ENCODE peak calls at places on chromosomes 16 and 17, in five cellular contexts. F is HepG2, N is A549, O is GM12878, C is K562. I is an unnamed sample.

GRCh38 chr17:5780476-5780875 is 196.2 kb upstream of the NLRP1 start:
- DNase-seq in C (peak), F (no peak), O (no peak), N (no peak), I (no peak)

GRCh38 chr17:41547921-41548843 is 20.1 kb upstream of the KRT19 start:
- DNase-seq in C (peak), O (no peak), N (peak), F (no peak), I (peak)

GRCh38 chr16:53726625-53727024 is 22.7 kb downstream of the FTO start:
- DNase-seq in C (no peak), O (no peak), F (peak), N (no peak), I (no peak)

GRCh38 chr16:73268311-73268997 is 220.5 kb upstream of the ZFHX3 start:
- DNase-seq in N (peak), F (peak), C (no peak), O (no peak), I (peak)

GRCh38 chr16:72131036-72131435 is 37.4 kb downstream of the DHX38 start:
- DNase-seq in C (no peak), O (no peak), F (no peak), N (no peak), I (no peak)

GRCh38 chr16:86411878-86412277 is 98.4 kb upstream of the FOXF1 start:
- DNase-seq in F (no peak), C (no peak), O (no peak), N (no peak), I (no peak)

GRCh38 chr16:25614836-25615235 is 76.9 kb upstream of the HS3ST4 start:
- DNase-seq in N (no peak), C (no peak), F (no peak), O (no peak), I (no peak)

GRCh38 chr17:83029571-83029970 is 49.8 kb upstream of the METRNL start:
- DNase-seq in C (no peak), O (no peak), N (no peak), F (no peak), I (no peak)

GRCh38 chr17:36602924-36603384 is 1.6 kb downstream of the MRM1 start:
- DNase-seq in F (peak), O (peak), C (peak), N (peak), I (peak)

GRCh38 chr16:10332775-10333174 is 53.1 kb upstream of the ATF7IP2 start:
- DNase-seq in C (no peak), F (no peak), O (no peak), N (no peak), I (no peak)

GRCh38 chr17:37792787-37793186 is 47.9 kb upstream of the HNF1B start:
- DNase-seq in N (no peak), C (no peak), F (no peak), O (no peak), I (no peak)

GRCh38 chr17:82216301-82217119 is 3.9 kb upstream of the CCDC57 start:
- DNase-seq in F (peak), O (peak), N (no peak), C (no peak), I (no peak)

GRCh38 chr16:21023509-21024202 is 123.1 kb downstream of the LYRM1 start:
- DNase-seq in F (no peak), N (no peak), C (no peak), O (no peak), I (no peak)

GRCh38 chr17:74133726-74134125 is 69.8 kb upstream of the RPL38 start:
- DNase-seq in O (no peak), C (no peak), F (no peak), N (no peak), I (no peak)

GRCh38 chr17:74135391-74136167 is 67.9 kb upstream of the RPL38 start:
- DNase-seq in N (no peak), O (no peak), C (no peak), F (no peak), I (no peak)

GRCh38 chr17:74132354-74132753 is 71.1 kb upstream of the RPL38 start:
- DNase-seq in O (no peak), N (no peak), C (no peak), F (no peak), I (no peak)

GRCh38 chr17:74137416-74137815 is 66.1 kb upstream of the RPL38 start:
- DNase-seq in C (no peak), O (no peak), F (no peak), N (no peak), I (no peak)

DNA sequence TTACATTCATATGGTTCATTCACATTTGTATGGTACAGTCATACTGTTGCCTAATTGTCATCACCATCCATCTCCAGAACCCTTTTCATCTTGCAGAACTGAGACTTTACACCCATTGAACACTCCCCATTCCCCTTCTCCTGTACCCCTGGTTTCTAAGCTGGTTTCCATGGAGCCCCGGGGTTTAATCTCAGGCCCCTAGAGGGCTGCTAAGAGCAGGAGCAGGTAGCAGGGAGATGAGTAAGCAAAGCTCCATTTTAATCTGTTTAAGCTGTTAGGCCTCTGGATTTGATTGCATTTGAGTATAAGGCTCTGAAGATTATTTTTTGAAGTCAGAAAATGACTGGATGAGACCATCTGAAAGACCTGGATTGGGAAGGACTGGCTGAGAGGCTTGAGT is 68.5 kb upstream of the RPL38 start:
- DNase-seq in C (no peak), F (no peak), O (no peak), N (no peak), I (no peak)
- TF ChIP-seq ESRRA in C (no peak), F (no peak), O (no peak), N (no peak), I (no peak)

GRCh38 chr16:77715145-77715544 is 7.2 kb upstream of the NUDT7 start:
- DNase-seq in C (no peak), N (no peak), O (no peak), F (no peak), I (no peak)

GRCh38 chr16:77711775-77712174 is 10.5 kb upstream of the NUDT7 start:
- DNase-seq in O (no peak), N (no peak), F (peak), C (no peak), I (no peak)
- TF ChIP-seq ESRRA in O (no peak), N (no peak), F (no peak), C (no peak), I (no peak)

DNA sequence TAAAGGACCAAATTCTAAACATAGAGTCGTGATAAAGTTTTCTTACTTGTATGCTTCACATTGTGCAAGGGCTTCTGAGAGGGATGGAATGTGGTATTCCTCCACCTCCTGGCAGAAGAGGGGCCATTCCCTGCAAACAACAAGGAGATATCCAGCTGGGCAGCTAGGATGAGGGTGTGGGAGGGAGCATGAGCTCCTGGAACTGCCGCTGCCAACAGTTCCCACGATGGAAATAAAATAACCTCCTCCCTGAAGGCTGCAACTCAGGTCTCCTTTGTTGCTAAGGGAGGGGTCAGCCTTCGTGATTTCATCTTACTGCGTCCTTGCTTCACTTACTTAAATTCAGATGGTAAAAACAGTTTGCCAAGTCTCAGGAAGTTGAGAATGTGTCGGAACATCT is 15.6 kb downstream of the PLEKHG4 start:
- DNase-seq in C (no peak), F (no peak), N (no peak), O (no peak), I (no peak)
- TF ChIP-seq ESRRA in C (no peak), F (no peak), N (no peak), O (no peak), I (no peak)

GRCh38 chr17:60637683-60638082 is 37.7 kb downstream of the PPM1D start:
- DNase-seq in O (no peak), C (no peak), F (no peak), N (no peak), I (no peak)

GRCh38 chr17:60641810-60642220 is 35.8 kb upstream of the BCAS3 start:
- DNase-seq in N (peak), F (peak), O (no peak), C (peak), I (peak)

GRCh38 chr17:60641126-60641525 is 36.5 kb upstream of the BCAS3 start:
- DNase-seq in O (no peak), C (no peak), N (no peak), F (no peak), I (no peak)

GRCh38 chr17:60639019-60639330 is 38.7 kb upstream of the BCAS3 start:
- DNase-seq in F (no peak), O (no peak), N (no peak), C (no peak), I (no peak)

GRCh38 chr17:60640503-60640902 is 37.1 kb upstream of the BCAS3 start:
- DNase-seq in O (no peak), F (peak), N (peak), C (no peak), I (no peak)
- TF ChIP-seq ESRRA in O (no peak), F (no peak), N (no peak), C (no peak), I (no peak)

GRCh38 chr17:19461681-19462080 is 50.6 kb downstream of the RNF112 start:
- DNase-seq in N (no peak), F (no peak), O (no peak), C (no peak), I (no peak)

GRCh38 chr17:19460695-19461094 is 49.7 kb downstream of the RNF112 start:
- DNase-seq in N (no peak), O (no peak), C (no peak), F (no peak), I (no peak)

GRCh38 chr17:19461139-19461538 is 50.1 kb downstream of the RNF112 start:
- DNase-seq in C (no peak), F (no peak), O (peak), N (no peak), I (peak)

DNA sequence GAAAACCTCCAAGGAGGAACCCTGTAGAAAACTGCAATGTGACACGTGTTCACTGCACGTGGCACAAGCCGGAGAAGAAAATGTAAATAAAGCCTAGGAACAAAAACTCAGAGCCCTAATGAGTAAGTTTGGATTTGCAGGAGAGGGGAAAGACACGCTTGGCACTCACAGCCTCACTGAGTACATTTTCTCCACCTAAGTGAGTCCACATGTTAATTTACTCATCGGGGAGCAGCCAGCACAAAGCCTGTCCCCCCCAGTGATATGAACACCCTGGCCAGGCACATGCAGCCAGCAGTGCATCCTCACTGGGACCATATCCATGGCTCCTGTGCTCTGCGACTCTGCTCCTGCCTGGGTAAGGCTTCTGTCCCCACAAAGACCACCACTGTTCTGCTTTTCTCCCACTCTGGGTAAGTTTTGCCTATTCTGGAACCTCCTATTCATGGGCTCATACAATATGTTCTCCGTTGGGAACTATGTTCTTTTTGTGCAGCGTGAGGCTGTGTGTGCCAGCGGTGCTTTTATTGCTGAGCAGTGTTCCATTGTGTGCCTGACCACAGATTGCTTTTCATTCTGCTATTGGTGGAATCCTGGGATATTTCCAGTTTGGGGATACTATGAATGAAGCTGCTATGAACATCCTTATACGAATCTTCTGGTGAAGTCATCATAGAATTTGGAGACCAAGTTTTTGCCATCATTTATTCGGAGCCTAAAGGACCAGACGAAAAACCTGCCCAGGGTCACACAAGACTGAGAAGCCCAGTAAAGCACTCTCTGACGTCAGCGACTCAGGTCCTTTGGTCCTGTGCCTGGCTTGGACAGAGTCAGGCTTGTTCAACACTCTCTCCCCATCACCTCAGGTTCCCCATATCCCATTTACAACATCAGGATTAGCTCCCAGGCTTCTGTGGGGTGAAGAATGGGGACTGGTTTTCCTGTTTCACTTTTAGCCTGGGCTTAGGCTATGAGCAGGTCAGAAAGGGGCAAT is 53.3 kb downstream of the RNF112 start:
- DNase-seq in N (no peak), C (no peak), O (no peak), F (no peak), I (peak)
- TF ChIP-seq ESRRA in N (no peak), C (no peak), O (no peak), F (no peak), I (no peak)

DNA sequence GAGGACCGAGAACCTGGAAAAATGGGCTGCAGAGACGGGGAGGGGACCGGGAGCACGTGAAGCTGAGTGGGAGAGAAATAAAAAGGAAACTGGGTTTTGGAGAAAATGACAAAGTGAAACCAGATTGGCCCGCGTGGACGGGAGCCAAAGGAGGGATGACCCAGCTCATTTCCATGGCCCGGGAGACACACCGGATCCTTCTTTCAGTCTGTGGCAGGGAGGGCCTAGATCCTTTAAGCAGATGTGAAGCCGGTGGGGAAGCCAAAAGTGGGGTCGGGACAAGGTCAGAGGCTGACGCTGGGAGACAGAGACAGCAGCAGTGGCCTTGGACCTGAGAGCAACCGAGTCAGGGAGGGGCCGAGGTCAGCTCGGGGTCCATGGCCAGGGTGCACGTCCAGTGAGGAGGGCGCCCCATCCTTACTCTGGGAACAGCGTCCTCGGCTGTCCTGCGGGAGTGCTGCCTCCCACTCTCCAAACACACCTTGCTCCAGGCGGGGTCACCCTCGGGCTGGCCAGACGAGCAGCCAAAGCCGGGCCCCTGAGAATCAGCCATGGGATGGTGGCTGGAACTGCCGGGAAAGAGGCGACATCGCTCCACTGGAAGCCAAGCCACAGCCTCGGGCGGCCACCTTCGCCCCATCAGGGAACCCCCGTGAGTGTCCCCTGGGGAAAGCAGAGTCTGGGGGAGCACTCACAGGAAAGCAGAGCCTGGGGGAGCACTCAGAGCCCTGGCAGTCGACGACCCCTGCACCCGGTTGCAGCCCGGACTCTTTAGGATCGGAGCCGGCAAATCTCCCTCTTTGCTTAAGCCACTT is 17.3 kb downstream of the CA5A start:
- DNase-seq in N (no peak), O (no peak), C (no peak), F (no peak), I (no peak)
- TF ChIP-seq ESRRA in N (no peak), O (no peak), C (no peak), F (no peak), I (no peak)

DNA sequence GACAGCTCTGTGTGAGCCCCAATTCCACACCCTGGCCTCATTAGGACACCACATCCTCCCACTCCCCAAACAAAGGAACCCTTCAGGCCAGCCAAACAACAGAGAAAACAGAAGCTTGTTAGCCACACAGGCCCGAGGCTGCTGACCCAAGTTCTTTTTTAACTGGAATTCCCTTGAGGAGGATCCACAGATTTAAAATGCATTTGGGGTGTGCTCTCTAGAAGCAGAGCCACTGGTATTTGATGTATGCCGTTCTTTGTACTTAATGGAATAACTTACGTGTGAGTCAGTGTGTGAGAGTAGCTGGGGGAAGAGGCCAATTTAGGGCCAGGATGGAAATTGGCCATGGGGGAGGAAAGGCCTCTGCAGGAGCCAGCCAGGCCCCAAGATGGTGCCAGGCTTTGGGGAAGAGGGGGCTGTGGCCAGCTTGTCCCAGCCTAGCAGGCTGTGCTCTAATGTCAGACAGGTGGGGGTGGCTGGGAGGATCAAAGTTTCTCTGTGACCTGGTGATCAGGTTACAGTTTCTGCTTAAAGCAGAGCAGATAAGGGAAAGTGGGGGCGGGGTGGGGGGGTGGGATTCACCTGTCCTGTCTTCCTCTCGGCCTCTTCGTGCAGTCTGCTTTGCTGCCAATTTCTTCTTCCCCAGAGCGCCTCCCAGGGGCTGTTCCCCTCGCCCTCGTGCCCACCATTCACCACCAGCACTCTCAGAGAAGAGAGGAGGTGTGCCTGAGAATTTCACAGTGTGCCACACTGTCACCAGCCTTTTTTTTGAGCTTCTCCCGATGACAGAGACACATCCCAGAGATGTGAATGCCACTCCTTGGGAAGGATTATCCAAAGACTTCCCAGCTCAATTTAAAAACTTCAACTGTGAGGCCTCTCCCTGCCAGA is 50.8 kb downstream of the TOM1L2 start:
- DNase-seq in N (peak), O (no peak), F (peak), C (peak), I (peak)
- TF ChIP-seq ESRRA in N (no peak), O (no peak), F (no peak), C (no peak), I (no peak)

DNA sequence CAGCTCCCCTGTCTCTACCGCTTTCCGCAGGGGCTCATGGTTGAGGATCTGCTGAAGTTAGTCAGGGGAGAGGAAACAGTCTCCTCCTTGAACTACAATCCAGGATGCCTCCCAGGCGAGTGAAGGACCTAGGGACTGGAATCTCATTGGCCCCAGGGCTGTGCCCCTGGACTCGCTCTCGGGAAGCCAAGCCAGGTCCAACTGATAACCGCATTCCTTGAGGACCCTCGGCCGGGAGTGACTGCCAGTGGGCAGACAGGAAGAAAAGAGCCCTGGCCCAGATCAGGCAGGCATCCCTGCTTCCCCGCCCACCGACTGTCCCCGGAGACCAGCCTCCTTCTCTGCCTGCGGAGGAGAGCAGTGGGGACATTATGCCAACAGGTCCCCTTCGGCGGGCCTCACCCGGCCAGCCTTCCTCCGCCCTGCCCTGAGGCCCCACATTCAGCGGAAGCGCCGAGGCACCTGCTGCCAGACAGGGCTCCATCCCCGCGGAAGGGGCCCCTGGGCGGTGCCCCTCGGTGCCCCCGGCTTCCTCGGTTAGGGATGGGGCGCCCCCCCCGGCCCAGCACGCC is 776 bp downstream of the LRRC75A start:
- DNase-seq in F (no peak), N (no peak), O (no peak), C (no peak), I (peak)
- TF ChIP-seq ESRRA in F (no peak), N (no peak), O (no peak), C (no peak), I (no peak)

I was measured in WTC11.